ENCODE peak calls at places on chromosomes 12 and 14, in four cellular contexts. P is K562; W is astrocyte; K is activated CD4-positive, alpha-beta T cell treated with anti-CD3 and anti-CD28 coated beads for 24 hours. X is an unnamed sample.

GRCh38 chr12:110693731-110694130 is 4.8 kb upstream of the HVCN1 start:
- DNase-seq in W (no peak), P (no peak), K (no peak), X (no peak)

GRCh38 chr12:100962086-100962712 is 167.6 kb downstream of the ANO4 start:
- DNase-seq in P (no peak), K (no peak), W (peak), X (no peak)

GRCh38 chr12:115163710-115164109 is 479.7 kb upstream of the TBX3 start:
- DNase-seq in W (no peak), K (no peak), P (no peak), X (no peak)

GRCh38 chr12:77032406-77032805 is 33.0 kb downstream of the E2F7 start:
- DNase-seq in W (peak), P (no peak), K (no peak), X (no peak)

GRCh38 chr14:75648066-75648838 is 12.4 kb downstream of the ERG28 start:
- DNase-seq in P (no peak), W (peak), K (no peak), X (no peak)

GRCh38 chr14:97644365-97644764 is 847.2 kb downstream of the VRK1 start:
- DNase-seq in K (no peak), W (no peak), P (no peak), X (no peak)

GRCh38 chr12:7609480-7609879 is 56.2 kb downstream of the APOBEC1 start:
- DNase-seq in P (no peak), K (no peak), W (no peak), X (no peak)

GRCh38 chr12:122035292-122035691 is 13.6 kb downstream of the BCL7A start:
- DNase-seq in W (no peak), K (no peak), P (no peak), X (no peak)

GRCh38 chr12:93234641-93235040 is 143.1 kb upstream of the NUDT4 start:
- DNase-seq in K (no peak), W (no peak), P (no peak), X (peak)

GRCh38 chr12:42144424-42145196 is at the start of gene GXYLT1:
- DNase-seq in K (peak), W (peak), P (peak), X (peak)

GRCh38 chr12:26042645-26043044 is 82.2 kb downstream of the BHLHE41 start:
- DNase-seq in K (no peak), P (no peak), W (no peak), X (no peak)

GRCh38 chr12:50440288-50440687 is 39.6 kb downstream of the LARP4 start:
- DNase-seq in K (no peak), W (no peak), P (no peak), X (no peak)

GRCh38 chr14:49786315-49786714 is 18.4 kb downstream of the KLHDC2 start:
- DNase-seq in K (no peak), P (no peak), W (no peak), X (no peak)

GRCh38 chr12:14239350-14239934 is 126.0 kb upstream of the ATF7IP start:
- DNase-seq in K (no peak), W (peak), P (no peak), X (no peak)

GRCh38 chr12:38502016-38502415 is 185.4 kb downstream of the ALG10B start:
- DNase-seq in W (no peak), P (no peak), K (no peak), X (no peak)

GRCh38 chr12:71938728-71939385 is at the start of gene TPH2:
- DNase-seq in K (peak), P (peak), W (peak), X (no peak)

GRCh38 chr14:69501362-69501964 is 16.9 kb downstream of the PLEKHD1 start:
- DNase-seq in P (no peak), K (no peak), W (no peak), X (peak)

GRCh38 chr12:49987620-49988303 is 15.0 kb downstream of the AQP6 start:
- DNase-seq in K (no peak), P (no peak), W (no peak), X (no peak)

GRCh38 chr12:27667540-27667939 is 28.7 kb upstream of the REP15 start:
- DNase-seq in K (no peak), P (no peak), W (peak), X (peak)

X was measured in spleen.